ENCODE peak calls at places on chromosomes 7 and 10, in nine cellular contexts. One of them, this sample, is unnamed.
A peak's percentile ranks its signal among the peaks of the same experiment; 100 is the strongest.

GRCh38 chr10:110495731-110496552 is 1.8 kb upstream of the DUSP5 start:
- DNase-seq in fibroblast of the conjunctiva: peak; percentile 90
- DNase-seq in activated T-helper 1 cell treated with anti-CD3 and anti-CD28 coated beads, Interleukin-2, amount 50 U/mL, for 16 hours: no peak
- DNase-seq in mucosa of gallbladder: no peak
- DNase-seq in GM13976: peak; percentile 50
- DNase-seq in HTR-8/SVneo: no peak
- DNase-seq in AG10803: peak; percentile 85
- DNase-seq in globus pallidus: no peak
- DNase-seq in NCI-H510A: no peak
- DNase-seq in this sample: peak; percentile 97

GRCh38 chr7:132472463-132473120 is 103.7 kb downstream of the PLXNA4 start:
- DNase-seq in fibroblast of the conjunctiva: no peak
- DNase-seq in activated T-helper 1 cell treated with anti-CD3 and anti-CD28 coated beads, Interleukin-2, amount 50 U/mL, for 16 hours: no peak
- DNase-seq in mucosa of gallbladder: peak; percentile 53
- DNase-seq in GM13976: no peak
- DNase-seq in HTR-8/SVneo: no peak
- DNase-seq in AG10803: peak; percentile 77
- DNase-seq in globus pallidus: no peak
- DNase-seq in NCI-H510A: no peak
- DNase-seq in this sample: no peak

GRCh38 chr7:151745090-151745638 is 131.8 kb downstream of the PRKAG2 start:
- DNase-seq in fibroblast of the conjunctiva: peak; percentile 38
- DNase-seq in activated T-helper 1 cell treated with anti-CD3 and anti-CD28 coated beads, Interleukin-2, amount 50 U/mL, for 16 hours: no peak
- DNase-seq in mucosa of gallbladder: peak; percentile 56
- DNase-seq in GM13976: no peak
- DNase-seq in HTR-8/SVneo: peak; percentile 47
- DNase-seq in AG10803: peak; percentile 54
- DNase-seq in globus pallidus: no peak
- DNase-seq in NCI-H510A: peak; percentile 11
- DNase-seq in this sample: peak; percentile 87

GRCh38 chr7:77833136-77833535 is 34.6 kb downstream of the PHTF2 start:
- DNase-seq in fibroblast of the conjunctiva: no peak
- DNase-seq in activated T-helper 1 cell treated with anti-CD3 and anti-CD28 coated beads, Interleukin-2, amount 50 U/mL, for 16 hours: no peak
- DNase-seq in mucosa of gallbladder: no peak
- DNase-seq in GM13976: no peak
- DNase-seq in HTR-8/SVneo: no peak
- DNase-seq in AG10803: peak; percentile 47
- DNase-seq in globus pallidus: no peak
- DNase-seq in NCI-H510A: no peak
- DNase-seq in this sample: no peak

GRCh38 chr10:12042409-12042796 is 206 bp downstream of the UPF2 start:
- DNase-seq in fibroblast of the conjunctiva: no peak
- DNase-seq in activated T-helper 1 cell treated with anti-CD3 and anti-CD28 coated beads, Interleukin-2, amount 50 U/mL, for 16 hours: no peak
- DNase-seq in mucosa of gallbladder: peak; percentile 13
- DNase-seq in GM13976: peak; percentile 67
- DNase-seq in HTR-8/SVneo: no peak
- DNase-seq in AG10803: no peak
- DNase-seq in globus pallidus: no peak
- DNase-seq in NCI-H510A: no peak
- DNase-seq in this sample: peak; percentile 18

GRCh38 chr10:9709849-9710248 is 1307.8 kb upstream of the CELF2 start:
- DNase-seq in fibroblast of the conjunctiva: no peak
- DNase-seq in activated T-helper 1 cell treated with anti-CD3 and anti-CD28 coated beads, Interleukin-2, amount 50 U/mL, for 16 hours: no peak
- DNase-seq in mucosa of gallbladder: no peak
- DNase-seq in GM13976: no peak
- DNase-seq in HTR-8/SVneo: no peak
- DNase-seq in AG10803: no peak
- DNase-seq in globus pallidus: no peak
- DNase-seq in NCI-H510A: no peak
- DNase-seq in this sample: peak; percentile 50

GRCh38 chr7:42605800-42606199 is 306.1 kb downstream of the C7orf25 start:
- DNase-seq in fibroblast of the conjunctiva: no peak
- DNase-seq in activated T-helper 1 cell treated with anti-CD3 and anti-CD28 coated beads, Interleukin-2, amount 50 U/mL, for 16 hours: no peak
- DNase-seq in mucosa of gallbladder: no peak
- DNase-seq in GM13976: no peak
- DNase-seq in HTR-8/SVneo: no peak
- DNase-seq in AG10803: peak; percentile 36
- DNase-seq in globus pallidus: no peak
- DNase-seq in NCI-H510A: no peak
- DNase-seq in this sample: no peak

GRCh38 chr7:74449809-74450397 is 3.8 kb upstream of the GTF2IRD1 start:
- DNase-seq in fibroblast of the conjunctiva: no peak
- DNase-seq in activated T-helper 1 cell treated with anti-CD3 and anti-CD28 coated beads, Interleukin-2, amount 50 U/mL, for 16 hours: peak; percentile 26
- DNase-seq in mucosa of gallbladder: peak; percentile 63
- DNase-seq in GM13976: peak; percentile 88
- DNase-seq in HTR-8/SVneo: peak; percentile 56
- DNase-seq in AG10803: peak; percentile 45
- DNase-seq in globus pallidus: peak; percentile 42
- DNase-seq in NCI-H510A: no peak
- DNase-seq in this sample: peak; percentile 58

GRCh38 chr7:122803323-122803722 is 82.9 kb downstream of the CADPS2 start:
- DNase-seq in fibroblast of the conjunctiva: peak; percentile 2
- DNase-seq in activated T-helper 1 cell treated with anti-CD3 and anti-CD28 coated beads, Interleukin-2, amount 50 U/mL, for 16 hours: no peak
- DNase-seq in mucosa of gallbladder: no peak
- DNase-seq in GM13976: no peak
- DNase-seq in HTR-8/SVneo: no peak
- DNase-seq in AG10803: no peak
- DNase-seq in globus pallidus: peak; percentile 47
- DNase-seq in NCI-H510A: no peak
- DNase-seq in this sample: peak; percentile 78

GRCh38 chr7:156067156-156067555 is 254.9 kb upstream of the SHH start:
- DNase-seq in fibroblast of the conjunctiva: no peak
- DNase-seq in activated T-helper 1 cell treated with anti-CD3 and anti-CD28 coated beads, Interleukin-2, amount 50 U/mL, for 16 hours: no peak
- DNase-seq in mucosa of gallbladder: no peak
- DNase-seq in GM13976: no peak
- DNase-seq in HTR-8/SVneo: no peak
- DNase-seq in AG10803: no peak
- DNase-seq in globus pallidus: no peak
- DNase-seq in NCI-H510A: no peak
- DNase-seq in this sample: no peak

GRCh38 chr7:97270280-97270679 is 152.8 kb downstream of the SDHAF3 start:
- DNase-seq in fibroblast of the conjunctiva: no peak
- DNase-seq in activated T-helper 1 cell treated with anti-CD3 and anti-CD28 coated beads, Interleukin-2, amount 50 U/mL, for 16 hours: no peak
- DNase-seq in mucosa of gallbladder: no peak
- DNase-seq in GM13976: no peak
- DNase-seq in HTR-8/SVneo: no peak
- DNase-seq in AG10803: no peak
- DNase-seq in globus pallidus: no peak
- DNase-seq in NCI-H510A: no peak
- DNase-seq in this sample: peak; percentile 2

GRCh38 chr7:64300641-64301405 is 12.9 kb upstream of the ZNF736 start:
- DNase-seq in fibroblast of the conjunctiva: no peak
- DNase-seq in activated T-helper 1 cell treated with anti-CD3 and anti-CD28 coated beads, Interleukin-2, amount 50 U/mL, for 16 hours: no peak
- DNase-seq in mucosa of gallbladder: no peak
- DNase-seq in GM13976: no peak
- DNase-seq in HTR-8/SVneo: no peak
- DNase-seq in AG10803: no peak
- DNase-seq in globus pallidus: no peak
- DNase-seq in NCI-H510A: no peak
- DNase-seq in this sample: no peak

GRCh38 chr10:72333111-72334012 is 21.4 kb downstream of the DNAJB12 start:
- DNase-seq in fibroblast of the conjunctiva: no peak
- DNase-seq in activated T-helper 1 cell treated with anti-CD3 and anti-CD28 coated beads, Interleukin-2, amount 50 U/mL, for 16 hours: no peak
- DNase-seq in mucosa of gallbladder: no peak
- DNase-seq in GM13976: no peak
- DNase-seq in HTR-8/SVneo: no peak
- DNase-seq in AG10803: no peak
- DNase-seq in globus pallidus: no peak
- DNase-seq in NCI-H510A: no peak
- DNase-seq in this sample: no peak

GRCh38 chr7:84637568-84638338 is 443.2 kb upstream of the SEMA3A start:
- DNase-seq in fibroblast of the conjunctiva: peak; percentile 61
- DNase-seq in activated T-helper 1 cell treated with anti-CD3 and anti-CD28 coated beads, Interleukin-2, amount 50 U/mL, for 16 hours: no peak
- DNase-seq in mucosa of gallbladder: no peak
- DNase-seq in GM13976: no peak
- DNase-seq in HTR-8/SVneo: peak; percentile 45
- DNase-seq in AG10803: peak; percentile 92
- DNase-seq in globus pallidus: no peak
- DNase-seq in NCI-H510A: no peak
- DNase-seq in this sample: peak; percentile 94

GRCh38 chr7:30164567-30164966 is 29.8 kb downstream of the MTURN start:
- DNase-seq in fibroblast of the conjunctiva: peak; percentile 37
- DNase-seq in activated T-helper 1 cell treated with anti-CD3 and anti-CD28 coated beads, Interleukin-2, amount 50 U/mL, for 16 hours: no peak
- DNase-seq in mucosa of gallbladder: peak; percentile 26
- DNase-seq in GM13976: peak; percentile 56
- DNase-seq in HTR-8/SVneo: peak; percentile 59
- DNase-seq in AG10803: peak; percentile 65
- DNase-seq in globus pallidus: peak; percentile 89
- DNase-seq in NCI-H510A: peak; percentile 38
- DNase-seq in this sample: peak; percentile 74

GRCh38 chr7:70696139-70696782 is 435.7 kb upstream of the GALNT17 start:
- DNase-seq in fibroblast of the conjunctiva: no peak
- DNase-seq in activated T-helper 1 cell treated with anti-CD3 and anti-CD28 coated beads, Interleukin-2, amount 50 U/mL, for 16 hours: no peak
- DNase-seq in mucosa of gallbladder: no peak
- DNase-seq in GM13976: no peak
- DNase-seq in HTR-8/SVneo: no peak
- DNase-seq in AG10803: peak; percentile 45
- DNase-seq in globus pallidus: no peak
- DNase-seq in NCI-H510A: no peak
- DNase-seq in this sample: peak; percentile 24

GRCh38 chr10:30591249-30591670 is 38.3 kb downstream of the LYZL2 start:
- DNase-seq in fibroblast of the conjunctiva: peak; percentile 32
- DNase-seq in activated T-helper 1 cell treated with anti-CD3 and anti-CD28 coated beads, Interleukin-2, amount 50 U/mL, for 16 hours: no peak
- DNase-seq in mucosa of gallbladder: peak; percentile 45
- DNase-seq in GM13976: peak; percentile 37
- DNase-seq in HTR-8/SVneo: peak; percentile 41
- DNase-seq in AG10803: peak; percentile 49
- DNase-seq in globus pallidus: peak; percentile 37
- DNase-seq in NCI-H510A: no peak
- DNase-seq in this sample: peak; percentile 76

GRCh38 chr7:151131622-151132293 is 35.7 kb downstream of the GBX1 start:
- DNase-seq in fibroblast of the conjunctiva: no peak
- DNase-seq in activated T-helper 1 cell treated with anti-CD3 and anti-CD28 coated beads, Interleukin-2, amount 50 U/mL, for 16 hours: no peak
- DNase-seq in mucosa of gallbladder: no peak
- DNase-seq in GM13976: no peak
- DNase-seq in HTR-8/SVneo: no peak
- DNase-seq in AG10803: no peak
- DNase-seq in globus pallidus: peak; percentile 93
- DNase-seq in NCI-H510A: no peak
- DNase-seq in this sample: no peak

GRCh38 chr7:43038229-43038628 is 74.2 kb upstream of the HECW1 start:
- DNase-seq in fibroblast of the conjunctiva: peak; percentile 89
- DNase-seq in activated T-helper 1 cell treated with anti-CD3 and anti-CD28 coated beads, Interleukin-2, amount 50 U/mL, for 16 hours: no peak
- DNase-seq in mucosa of gallbladder: no peak
- DNase-seq in GM13976: no peak
- DNase-seq in HTR-8/SVneo: no peak
- DNase-seq in AG10803: peak; percentile 93
- DNase-seq in globus pallidus: no peak
- DNase-seq in NCI-H510A: no peak
- DNase-seq in this sample: peak; percentile 80

GRCh38 chr7:44277851-44278250 is 47.5 kb downstream of the CAMK2B start:
- DNase-seq in fibroblast of the conjunctiva: no peak
- DNase-seq in activated T-helper 1 cell treated with anti-CD3 and anti-CD28 coated beads, Interleukin-2, amount 50 U/mL, for 16 hours: no peak
- DNase-seq in mucosa of gallbladder: no peak
- DNase-seq in GM13976: no peak
- DNase-seq in HTR-8/SVneo: no peak
- DNase-seq in AG10803: peak; percentile 6
- DNase-seq in globus pallidus: no peak
- DNase-seq in NCI-H510A: no peak
- DNase-seq in this sample: peak; percentile 75

GRCh38 chr7:150778014-150778737 is 22.0 kb downstream of the TMEM176B start:
- DNase-seq in fibroblast of the conjunctiva: no peak
- DNase-seq in activated T-helper 1 cell treated with anti-CD3 and anti-CD28 coated beads, Interleukin-2, amount 50 U/mL, for 16 hours: no peak
- DNase-seq in mucosa of gallbladder: no peak
- DNase-seq in GM13976: no peak
- DNase-seq in HTR-8/SVneo: no peak
- DNase-seq in AG10803: no peak
- DNase-seq in globus pallidus: no peak
- DNase-seq in NCI-H510A: no peak
- DNase-seq in this sample: no peak

GRCh38 chr10:5596611-5597341 is 69.6 kb downstream of the ASB13 start:
- DNase-seq in fibroblast of the conjunctiva: no peak
- DNase-seq in activated T-helper 1 cell treated with anti-CD3 and anti-CD28 coated beads, Interleukin-2, amount 50 U/mL, for 16 hours: no peak
- DNase-seq in mucosa of gallbladder: no peak
- DNase-seq in GM13976: no peak
- DNase-seq in HTR-8/SVneo: no peak
- DNase-seq in AG10803: no peak
- DNase-seq in globus pallidus: no peak
- DNase-seq in NCI-H510A: no peak
- DNase-seq in this sample: no peak

GRCh38 chr7:138608292-138608691 is 92.9 kb downstream of the SVOPL start:
- DNase-seq in fibroblast of the conjunctiva: no peak
- DNase-seq in activated T-helper 1 cell treated with anti-CD3 and anti-CD28 coated beads, Interleukin-2, amount 50 U/mL, for 16 hours: no peak
- DNase-seq in mucosa of gallbladder: peak; percentile 16
- DNase-seq in GM13976: peak; percentile 22
- DNase-seq in HTR-8/SVneo: no peak
- DNase-seq in AG10803: peak; percentile 32
- DNase-seq in globus pallidus: no peak
- DNase-seq in NCI-H510A: no peak
- DNase-seq in this sample: peak; percentile 77

GRCh38 chr10:117540640-117541404 is 1.7 kb upstream of the EMX2 start:
- DNase-seq in fibroblast of the conjunctiva: no peak
- DNase-seq in activated T-helper 1 cell treated with anti-CD3 and anti-CD28 coated beads, Interleukin-2, amount 50 U/mL, for 16 hours: no peak
- DNase-seq in mucosa of gallbladder: no peak
- DNase-seq in GM13976: no peak
- DNase-seq in HTR-8/SVneo: no peak
- DNase-seq in AG10803: no peak
- DNase-seq in globus pallidus: no peak
- DNase-seq in NCI-H510A: no peak
- DNase-seq in this sample: no peak

GRCh38 chr10:28082316-28082715 is 83.4 kb upstream of the ODAD2 start:
- DNase-seq in fibroblast of the conjunctiva: no peak
- DNase-seq in activated T-helper 1 cell treated with anti-CD3 and anti-CD28 coated beads, Interleukin-2, amount 50 U/mL, for 16 hours: no peak
- DNase-seq in mucosa of gallbladder: no peak
- DNase-seq in GM13976: no peak
- DNase-seq in HTR-8/SVneo: no peak
- DNase-seq in AG10803: no peak
- DNase-seq in globus pallidus: no peak
- DNase-seq in NCI-H510A: no peak
- DNase-seq in this sample: no peak

GRCh38 chr7:133582766-133583523 is 330.1 kb downstream of the EXOC4 start:
- DNase-seq in fibroblast of the conjunctiva: peak; percentile 65
- DNase-seq in activated T-helper 1 cell treated with anti-CD3 and anti-CD28 coated beads, Interleukin-2, amount 50 U/mL, for 16 hours: no peak
- DNase-seq in mucosa of gallbladder: no peak
- DNase-seq in GM13976: no peak
- DNase-seq in HTR-8/SVneo: peak; percentile 8
- DNase-seq in AG10803: peak; percentile 93
- DNase-seq in globus pallidus: no peak
- DNase-seq in NCI-H510A: no peak
- DNase-seq in this sample: peak; percentile 90

GRCh38 chr7:1170741-1171501 is 10.9 kb upstream of the ZFAND2A start:
- DNase-seq in fibroblast of the conjunctiva: no peak
- DNase-seq in activated T-helper 1 cell treated with anti-CD3 and anti-CD28 coated beads, Interleukin-2, amount 50 U/mL, for 16 hours: no peak
- DNase-seq in mucosa of gallbladder: no peak
- DNase-seq in GM13976: no peak
- DNase-seq in HTR-8/SVneo: no peak
- DNase-seq in AG10803: no peak
- DNase-seq in globus pallidus: no peak
- DNase-seq in NCI-H510A: no peak
- DNase-seq in this sample: no peak

GRCh38 chr7:114711244-114711643 is 210.7 kb upstream of the MDFIC start:
- DNase-seq in fibroblast of the conjunctiva: no peak
- DNase-seq in activated T-helper 1 cell treated with anti-CD3 and anti-CD28 coated beads, Interleukin-2, amount 50 U/mL, for 16 hours: no peak
- DNase-seq in mucosa of gallbladder: no peak
- DNase-seq in GM13976: no peak
- DNase-seq in HTR-8/SVneo: no peak
- DNase-seq in AG10803: no peak
- DNase-seq in globus pallidus: no peak
- DNase-seq in NCI-H510A: no peak
- DNase-seq in this sample: peak; percentile 29

GRCh38 chr10:77251297-77252013 is 386.2 kb downstream of the KCNMA1 start:
- DNase-seq in fibroblast of the conjunctiva: no peak
- DNase-seq in activated T-helper 1 cell treated with anti-CD3 and anti-CD28 coated beads, Interleukin-2, amount 50 U/mL, for 16 hours: no peak
- DNase-seq in mucosa of gallbladder: no peak
- DNase-seq in GM13976: no peak
- DNase-seq in HTR-8/SVneo: peak; percentile 42
- DNase-seq in AG10803: peak; percentile 40
- DNase-seq in globus pallidus: no peak
- DNase-seq in NCI-H510A: no peak
- DNase-seq in this sample: peak; percentile 61